ENCODE peak calls at places on chromosomes 13 and 19, in six cellular contexts. One of them, this sample, is unnamed.

GRCh38 chr19:31745731-31746130 is 396.5 kb upstream of the TSHZ3 start:
- ATAC-seq in K562: no peak
- ATAC-seq in upper lobe of left lung: no peak
- ATAC-seq in HepG2: no peak
- ATAC-seq in GM12878: no peak
- ATAC-seq in A549: no peak
- ATAC-seq in this sample: no peak

GRCh38 chr13:26074706-26075105 is 22.9 kb upstream of the SHISA2 start:
- ATAC-seq in GM12878: no peak
- ATAC-seq in A549: peak; percentile 56
- ATAC-seq in HepG2: peak; percentile 81
- ATAC-seq in K562: no peak
- ATAC-seq in upper lobe of left lung: no peak
- ATAC-seq in this sample: no peak

GRCh38 chr13:98869408-98870090 is 108.3 kb downstream of the DOCK9 start:
- ATAC-seq in A549: no peak
- ATAC-seq in HepG2: no peak
- ATAC-seq in K562: no peak
- ATAC-seq in GM12878: peak; percentile 63
- ATAC-seq in upper lobe of left lung: no peak
- ATAC-seq in this sample: peak; percentile 65

GRCh38 chr19:16367269-16367683 is 42.6 kb downstream of the KLF2 start:
- ATAC-seq in GM12878: peak; percentile 72
- ATAC-seq in K562: no peak
- ATAC-seq in A549: no peak
- ATAC-seq in upper lobe of left lung: no peak
- ATAC-seq in HepG2: no peak
- ATAC-seq in this sample: no peak

GRCh38 chr19:32581704-32582164 is 744 bp downstream of the PDCD5 start:
- ATAC-seq in upper lobe of left lung: no peak
- ATAC-seq in HepG2: peak; percentile 56
- ATAC-seq in K562: peak; percentile 51
- ATAC-seq in A549: peak; percentile 58
- ATAC-seq in GM12878: peak; percentile 3
- ATAC-seq in this sample: no peak

GRCh38 chr19:17156947-17157302 is 58.2 kb upstream of the USE1 start:
- ATAC-seq in HepG2: no peak
- ATAC-seq in K562: no peak
- ATAC-seq in GM12878: no peak
- ATAC-seq in upper lobe of left lung: peak; percentile 65
- ATAC-seq in A549: no peak
- ATAC-seq in this sample: no peak

GRCh38 chr19:16355293-16356043 is 30.8 kb downstream of the KLF2 start:
- ATAC-seq in HepG2: no peak
- ATAC-seq in upper lobe of left lung: peak; percentile 55
- ATAC-seq in A549: no peak
- ATAC-seq in K562: peak; percentile 89
- ATAC-seq in GM12878: peak; percentile 22
- ATAC-seq in this sample: peak; percentile 29

GRCh38 chr19:54352546-54352945 is 12.2 kb downstream of the LAIR1 start:
- ATAC-seq in GM12878: no peak
- ATAC-seq in K562: no peak
- ATAC-seq in A549: no peak
- ATAC-seq in upper lobe of left lung: no peak
- ATAC-seq in HepG2: no peak
- ATAC-seq in this sample: no peak

GRCh38 chr19:11425719-11426457 is 6.8 kb upstream of the RGL3 start:
- ATAC-seq in GM12878: no peak
- ATAC-seq in K562: peak; percentile 89
- ATAC-seq in upper lobe of left lung: no peak
- ATAC-seq in A549: no peak
- ATAC-seq in HepG2: no peak
- ATAC-seq in this sample: no peak

GRCh38 chr13:109783815-109784589 is 2.4 kb downstream of the IRS2 start:
- ATAC-seq in upper lobe of left lung: no peak
- ATAC-seq in GM12878: no peak
- ATAC-seq in HepG2: no peak
- ATAC-seq in A549: peak; percentile 1
- ATAC-seq in K562: no peak
- ATAC-seq in this sample: no peak
- TF ChIP-seq EP300 in upper lobe of left lung: no peak
- TF ChIP-seq EP300 in GM12878: no peak
- TF ChIP-seq EP300 in HepG2: no peak
- TF ChIP-seq EP300 in A549: no peak
- TF ChIP-seq EP300 in K562: no peak
- TF ChIP-seq EP300 in this sample: no peak

DNA sequence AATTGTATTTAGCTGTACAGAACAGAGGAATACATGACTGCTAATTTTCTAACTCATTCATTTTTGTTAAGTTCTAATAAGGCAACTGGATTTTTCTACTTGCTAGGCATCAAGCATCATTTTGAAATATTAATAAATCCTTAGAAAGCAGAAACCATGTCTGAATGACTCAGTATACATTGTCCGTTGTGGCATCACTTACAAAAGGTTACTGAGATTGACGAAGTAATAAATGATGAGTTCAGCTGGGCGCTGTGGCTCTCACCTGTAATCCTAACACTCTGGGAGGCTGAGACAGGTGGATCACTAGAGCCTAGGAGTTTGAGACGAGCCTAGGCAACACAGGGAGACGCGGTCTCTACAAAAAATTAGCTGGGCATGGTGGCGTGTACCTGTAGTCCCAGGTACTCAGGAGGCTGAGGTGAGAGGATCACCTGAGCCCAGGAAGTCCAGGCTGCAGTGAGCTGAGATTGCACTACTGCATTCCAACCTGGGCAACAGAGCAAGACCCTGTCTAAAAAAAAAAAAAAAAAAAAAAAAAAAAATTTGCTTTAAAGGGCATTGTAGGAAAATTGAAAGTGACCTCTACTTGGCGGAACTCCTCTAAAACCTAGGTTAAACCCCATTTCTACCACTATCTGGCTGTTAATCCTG is 36.6 kb downstream of the LHFPL6 start:
- ATAC-seq in K562: no peak
- ATAC-seq in A549: no peak
- ATAC-seq in upper lobe of left lung: no peak
- ATAC-seq in GM12878: no peak
- ATAC-seq in HepG2: no peak
- ATAC-seq in this sample: no peak
- H3K4me1 ChIP-seq in K562: no peaks in the 10 kb centered on the region
- H3K4me1 ChIP-seq in A549: peaks cover 34% of the 10 kb centered on the region
- H3K4me1 ChIP-seq in upper lobe of left lung: no peaks in the 10 kb centered on the region
- H3K4me1 ChIP-seq in GM12878: no peaks in the 10 kb centered on the region
- H3K4me1 ChIP-seq in HepG2: no peaks in the 10 kb centered on the region
- H3K4me1 ChIP-seq in this sample: peaks cover 7% of the 10 kb centered on the region

DNA sequence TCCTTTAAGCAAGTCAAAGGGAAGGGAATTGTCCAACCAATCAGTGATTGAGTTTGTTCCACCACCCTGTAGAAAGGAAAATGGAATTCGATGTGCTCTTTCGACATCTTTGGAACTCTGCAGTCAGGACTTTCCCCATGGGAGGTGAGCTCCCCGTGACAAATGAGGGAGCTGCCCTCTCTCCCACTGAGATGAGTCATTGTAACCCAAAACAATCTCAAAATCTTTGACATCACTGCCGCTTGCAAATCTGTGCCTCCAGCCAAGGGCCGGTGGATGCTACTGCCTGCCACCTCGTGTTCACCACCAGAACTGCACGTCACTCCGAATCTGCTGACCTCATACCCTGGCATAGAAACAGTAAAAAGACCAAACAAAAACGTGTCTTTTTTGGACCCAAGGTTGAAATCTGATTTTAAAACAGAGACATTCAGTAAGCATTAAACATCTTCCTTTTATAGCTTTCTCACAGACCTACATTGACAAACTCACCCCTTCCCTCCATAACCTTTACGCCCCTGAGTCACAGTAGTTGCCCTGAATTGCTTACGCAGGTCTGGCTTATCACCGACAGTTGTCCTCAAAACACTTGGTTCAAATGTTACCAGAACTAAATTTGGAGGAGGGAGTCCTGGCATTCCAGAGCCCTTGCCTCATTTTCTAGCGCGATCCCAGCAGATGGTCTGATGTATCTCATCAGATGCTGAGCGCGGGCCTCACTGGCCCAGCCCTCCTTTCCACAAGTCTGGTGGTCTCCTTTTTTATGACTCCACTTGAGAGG is 105.2 kb downstream of the COL4A2 start:
- ATAC-seq in upper lobe of left lung: peak; percentile 82
- ATAC-seq in K562: peak; percentile 96
- ATAC-seq in GM12878: peak; percentile 87
- ATAC-seq in HepG2: peak; percentile 89
- ATAC-seq in A549: peak; percentile 88
- ATAC-seq in this sample: peak; percentile 94
- TF ChIP-seq EP300 in upper lobe of left lung: peak; percentile 90
- TF ChIP-seq EP300 in K562: no peak
- TF ChIP-seq EP300 in GM12878: no peak
- TF ChIP-seq EP300 in HepG2: no peak
- TF ChIP-seq EP300 in A549: peak; percentile 60
- TF ChIP-seq EP300 in this sample: peak; percentile 82

GRCh38 chr19:18844806-18845329 is 13.1 kb downstream of the UPF1 start:
- ATAC-seq in GM12878: no peak
- ATAC-seq in HepG2: no peak
- ATAC-seq in upper lobe of left lung: no peak
- ATAC-seq in A549: no peak
- ATAC-seq in K562: no peak
- ATAC-seq in this sample: no peak

GRCh38 chr19:18841400-18841799 is 9.6 kb downstream of the UPF1 start:
- ATAC-seq in GM12878: no peak
- ATAC-seq in HepG2: no peak
- ATAC-seq in K562: no peak
- ATAC-seq in upper lobe of left lung: no peak
- ATAC-seq in A549: no peak
- ATAC-seq in this sample: no peak

GRCh38 chr19:18842166-18842565 is 10.4 kb downstream of the UPF1 start:
- ATAC-seq in A549: no peak
- ATAC-seq in HepG2: no peak
- ATAC-seq in upper lobe of left lung: no peak
- ATAC-seq in K562: peak; percentile 16
- ATAC-seq in GM12878: no peak
- ATAC-seq in this sample: no peak

GRCh38 chr19:18845961-18846360 is 14.2 kb downstream of the UPF1 start:
- ATAC-seq in K562: no peak
- ATAC-seq in HepG2: no peak
- ATAC-seq in upper lobe of left lung: no peak
- ATAC-seq in GM12878: no peak
- ATAC-seq in A549: no peak
- ATAC-seq in this sample: no peak

DNA sequence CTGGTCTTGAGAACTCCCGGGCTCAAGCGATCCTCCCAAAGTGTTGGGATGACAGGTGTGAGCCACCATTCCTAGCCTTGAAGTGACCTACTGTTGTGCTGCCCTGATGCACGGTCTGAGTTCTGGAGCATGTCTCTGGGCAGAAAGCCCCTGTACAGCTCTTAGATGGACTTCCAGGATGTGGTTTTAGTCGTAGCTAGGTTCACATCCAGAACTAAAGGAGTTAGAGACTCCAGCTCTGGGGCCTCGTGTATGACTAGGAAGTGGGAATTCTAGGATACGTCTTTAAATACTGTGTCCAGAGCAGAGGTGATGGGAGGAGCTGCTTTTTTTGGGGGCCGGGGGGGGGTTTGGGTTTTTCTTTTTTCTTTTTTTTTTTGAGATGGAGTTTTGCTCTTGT is 12.2 kb downstream of the UPF1 start:
- ATAC-seq in upper lobe of left lung: no peak
- ATAC-seq in GM12878: peak; percentile 25
- ATAC-seq in A549: no peak
- ATAC-seq in HepG2: no peak
- ATAC-seq in K562: no peak
- ATAC-seq in this sample: no peak
- H3K4me1 ChIP-seq in upper lobe of left lung: peaks cover 100% of the 10 kb centered on the region
- H3K4me1 ChIP-seq in GM12878: peaks cover 58% of the 10 kb centered on the region
- H3K4me1 ChIP-seq in A549: peaks cover 4% of the 10 kb centered on the region
- H3K4me1 ChIP-seq in HepG2: peaks cover 52% of the 10 kb centered on the region
- H3K4me1 ChIP-seq in K562: peaks cover 43% of the 10 kb centered on the region
- H3K4me1 ChIP-seq in this sample: peaks cover 100% of the 10 kb centered on the region

GRCh38 chr19:37078717-37079032 is 442 bp downstream of the ZNF420 start:
- ATAC-seq in upper lobe of left lung: no peak
- ATAC-seq in GM12878: no peak
- ATAC-seq in HepG2: no peak
- ATAC-seq in A549: no peak
- ATAC-seq in K562: no peak
- ATAC-seq in this sample: no peak

GRCh38 chr19:37074819-37075362 is 3.3 kb upstream of the ZNF420 start:
- ATAC-seq in A549: no peak
- ATAC-seq in GM12878: no peak
- ATAC-seq in upper lobe of left lung: no peak
- ATAC-seq in HepG2: no peak
- ATAC-seq in K562: no peak
- ATAC-seq in this sample: no peak

GRCh38 chr19:37077615-37077928 is 661 bp upstream of the ZNF420 start:
- ATAC-seq in K562: no peak
- ATAC-seq in A549: no peak
- ATAC-seq in GM12878: no peak
- ATAC-seq in HepG2: peak; percentile 5
- ATAC-seq in upper lobe of left lung: no peak
- ATAC-seq in this sample: no peak

GRCh38 chr19:37079238-37079637 is 1.0 kb downstream of the ZNF420 start:
- ATAC-seq in GM12878: no peak
- ATAC-seq in HepG2: no peak
- ATAC-seq in A549: no peak
- ATAC-seq in upper lobe of left lung: no peak
- ATAC-seq in K562: no peak
- ATAC-seq in this sample: no peak

GRCh38 chr19:37077929-37078716 is at the start of gene ZNF420:
- ATAC-seq in A549: peak; percentile 98
- ATAC-seq in HepG2: peak; percentile 99
- ATAC-seq in GM12878: peak; percentile 99
- ATAC-seq in K562: peak; percentile 99
- ATAC-seq in upper lobe of left lung: peak; percentile 99
- ATAC-seq in this sample: peak; percentile 100
- TF ChIP-seq EP300 in A549: no peak
- TF ChIP-seq EP300 in HepG2: peak; percentile 13
- TF ChIP-seq EP300 in GM12878: no peak
- TF ChIP-seq EP300 in K562: no peak
- TF ChIP-seq EP300 in upper lobe of left lung: no peak
- TF ChIP-seq EP300 in this sample: no peak

GRCh38 chr13:111210488-111210887 is 95.4 kb downstream of the ARHGEF7 start:
- ATAC-seq in K562: no peak
- ATAC-seq in upper lobe of left lung: peak; percentile 84
- ATAC-seq in GM12878: no peak
- ATAC-seq in A549: no peak
- ATAC-seq in HepG2: no peak
- ATAC-seq in this sample: peak; percentile 67

GRCh38 chr13:111213964-111214726 is 99.0 kb downstream of the ARHGEF7 start:
- ATAC-seq in upper lobe of left lung: no peak
- ATAC-seq in GM12878: peak; percentile 33
- ATAC-seq in HepG2: no peak
- ATAC-seq in K562: no peak
- ATAC-seq in A549: no peak
- ATAC-seq in this sample: no peak

GRCh38 chr13:111211789-111212516 is 96.8 kb downstream of the ARHGEF7 start:
- ATAC-seq in upper lobe of left lung: no peak
- ATAC-seq in K562: no peak
- ATAC-seq in HepG2: no peak
- ATAC-seq in A549: no peak
- ATAC-seq in GM12878: no peak
- ATAC-seq in this sample: no peak

GRCh38 chr13:111210945-111211469 is 95.9 kb downstream of the ARHGEF7 start:
- ATAC-seq in GM12878: no peak
- ATAC-seq in A549: no peak
- ATAC-seq in HepG2: no peak
- ATAC-seq in K562: no peak
- ATAC-seq in upper lobe of left lung: peak; percentile 4
- ATAC-seq in this sample: no peak

GRCh38 chr13:111212517-111212873 is 97.4 kb downstream of the ARHGEF7 start:
- ATAC-seq in upper lobe of left lung: no peak
- ATAC-seq in K562: no peak
- ATAC-seq in HepG2: no peak
- ATAC-seq in GM12878: no peak
- ATAC-seq in A549: no peak
- ATAC-seq in this sample: no peak
- H3K4me1 ChIP-seq in upper lobe of left lung: peaks cover 41% of the 10 kb centered on the region
- H3K4me1 ChIP-seq in K562: peaks cover 12% of the 10 kb centered on the region
- H3K4me1 ChIP-seq in HepG2: no peaks in the 10 kb centered on the region
- H3K4me1 ChIP-seq in GM12878: peaks cover 7% of the 10 kb centered on the region
- H3K4me1 ChIP-seq in A549: peaks cover 7% of the 10 kb centered on the region
- H3K4me1 ChIP-seq in this sample: peaks cover 79% of the 10 kb centered on the region